ENCODE peak calls at places on chromosomes 2 and 18, in six cellular contexts. I is fibroblast of lung, W is mesenchymal stem cell, G is tibial nerve, R is hepatocyte, A is uterus. Z is an unnamed sample. For H3K4me1, the result is how much of the 10 kb centered on the place peaks cover.

GRCh38 chr2:165691615-165692014 is 102.4 kb downstream of the GALNT3 start:
- DNase-seq in G (no peak), W (peak), I (peak), A (peak), R (peak), Z (peak)

GRCh38 chr18:77052656-77053309 is 79.8 kb downstream of the MBP start:
- DNase-seq in G (no peak), R (no peak), A (no peak), I (no peak), W (no peak), Z (no peak)

GRCh38 chr2:168120730-168121129 is 126.7 kb downstream of the STK39 start:
- DNase-seq in I (peak), R (no peak), W (no peak), G (no peak), A (no peak), Z (no peak)

GRCh38 chr2:230713331-230714121 is 884 bp downstream of the CAB39 start:
- DNase-seq in R (peak), I (peak), A (peak), W (no peak), G (no peak), Z (peak)

GRCh38 chr2:134259571-134259970 is 5.7 kb downstream of the MGAT5 start:
- DNase-seq in R (no peak), W (no peak), A (no peak), I (no peak), G (no peak), Z (no peak)

GRCh38 chr18:33596178-33596854 is 18.3 kb downstream of the ASXL3 start:
- DNase-seq in G (no peak), R (no peak), A (no peak), W (no peak), I (peak), Z (no peak)

GRCh38 chr2:75465317-75465998 is 95.3 kb downstream of the EVA1A start:
- DNase-seq in I (peak), G (no peak), A (no peak), R (peak), W (peak), Z (no peak)

GRCh38 chr2:28564346-28564745 is 68.5 kb downstream of the PLB1 start:
- DNase-seq in R (no peak), G (no peak), W (no peak), A (no peak), I (no peak), Z (no peak)

GRCh38 chr2:149056541-149056940 is 18.0 kb downstream of the LYPD6B start:
- DNase-seq in W (no peak), A (no peak), G (no peak), R (no peak), I (no peak), Z (no peak)

DNA sequence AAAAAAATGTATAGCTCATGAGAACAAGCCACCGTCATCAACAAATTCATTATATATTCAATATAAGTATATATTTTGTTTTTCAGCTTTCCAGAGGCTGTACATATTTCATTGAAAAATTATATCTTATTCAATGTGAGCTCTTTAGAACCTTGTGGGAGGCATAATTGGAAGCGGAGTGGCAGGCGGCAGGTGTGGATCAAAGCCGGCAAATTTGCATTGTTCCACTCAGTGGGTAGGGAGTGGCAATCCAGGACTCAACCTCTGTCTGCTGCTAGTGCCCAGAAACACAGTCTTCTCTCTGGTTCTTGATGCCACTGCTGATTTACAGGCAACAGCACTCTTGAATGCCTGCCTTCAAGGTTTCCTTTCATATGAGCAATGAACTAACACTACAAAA is 46.9 kb downstream of the GCA start:
- DNase-seq in G (no peak), I (no peak), R (no peak), W (no peak), A (no peak), Z (no peak)
- H3K27ac ChIP-seq in G (no peak), I (no peak), R (no peak), W (no peak), A (no peak), Z (no peak)

GRCh38 chr2:157835425-157835824 is 40.7 kb downstream of the ACVR1 start:
- DNase-seq in A (no peak), I (no peak), W (no peak), G (no peak), R (no peak), Z (no peak)
- H3K4me1 ChIP-seq in A (under half), I (under half), W (under half), G (half or more), R (under half), Z (under half)

DNA sequence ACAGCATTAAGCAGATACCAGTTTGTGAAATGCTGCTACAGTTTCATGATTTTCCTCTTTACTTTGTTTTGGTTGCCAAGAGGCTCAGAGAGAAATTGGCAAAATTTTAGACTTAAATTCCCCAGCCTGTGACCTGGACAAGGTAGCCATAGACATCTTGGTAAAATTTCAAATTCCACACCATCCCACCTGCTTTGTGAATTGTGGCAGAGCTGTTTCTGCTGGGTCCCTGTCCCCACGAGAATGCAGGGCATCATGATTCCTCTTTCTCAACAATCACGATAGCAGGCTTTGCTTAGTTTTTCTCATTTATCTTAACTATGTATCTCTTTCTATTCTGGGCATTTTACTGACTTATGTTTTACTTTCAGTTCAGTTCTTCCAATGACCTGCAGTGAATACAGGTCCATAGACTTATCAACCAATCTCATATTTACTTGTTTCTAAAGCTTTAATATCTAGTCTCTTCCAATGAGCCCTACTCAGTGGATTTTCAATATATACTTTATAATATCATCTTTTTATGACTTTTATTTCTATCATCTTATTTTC is 351.6 kb downstream of the SOCS6 start:
- DNase-seq in G (no peak), W (no peak), I (no peak), R (no peak), A (no peak), Z (no peak)
- H3K27ac ChIP-seq in G (no peak), W (no peak), I (no peak), R (no peak), A (no peak), Z (no peak)

DNA sequence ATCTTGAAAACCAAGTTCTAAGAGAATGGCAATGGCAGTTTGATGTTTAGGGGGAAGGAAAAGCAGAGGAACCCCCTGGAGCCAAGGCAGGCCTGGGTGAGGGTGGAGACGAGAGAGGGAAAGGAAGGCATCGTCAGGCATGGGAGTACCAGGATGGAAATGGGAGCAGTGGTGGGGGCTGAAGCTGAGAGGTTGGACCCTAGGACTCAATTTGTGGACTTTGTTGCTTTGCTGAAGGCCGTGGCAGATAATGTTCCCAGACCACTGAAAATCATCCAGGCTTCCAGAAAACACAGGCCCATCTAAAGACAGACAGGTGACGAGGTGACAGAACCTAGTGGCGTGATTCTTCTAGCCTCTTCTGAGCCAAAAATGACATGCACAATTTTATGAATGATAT is 4.9 kb downstream of the NPAS2 start:
- DNase-seq in W (no peak), G (no peak), I (no peak), A (no peak), R (no peak), Z (no peak)
- H3K4me1 ChIP-seq in W (under half), G (under half), I (under half), A (under half), R (under half), Z (under half)

DNA sequence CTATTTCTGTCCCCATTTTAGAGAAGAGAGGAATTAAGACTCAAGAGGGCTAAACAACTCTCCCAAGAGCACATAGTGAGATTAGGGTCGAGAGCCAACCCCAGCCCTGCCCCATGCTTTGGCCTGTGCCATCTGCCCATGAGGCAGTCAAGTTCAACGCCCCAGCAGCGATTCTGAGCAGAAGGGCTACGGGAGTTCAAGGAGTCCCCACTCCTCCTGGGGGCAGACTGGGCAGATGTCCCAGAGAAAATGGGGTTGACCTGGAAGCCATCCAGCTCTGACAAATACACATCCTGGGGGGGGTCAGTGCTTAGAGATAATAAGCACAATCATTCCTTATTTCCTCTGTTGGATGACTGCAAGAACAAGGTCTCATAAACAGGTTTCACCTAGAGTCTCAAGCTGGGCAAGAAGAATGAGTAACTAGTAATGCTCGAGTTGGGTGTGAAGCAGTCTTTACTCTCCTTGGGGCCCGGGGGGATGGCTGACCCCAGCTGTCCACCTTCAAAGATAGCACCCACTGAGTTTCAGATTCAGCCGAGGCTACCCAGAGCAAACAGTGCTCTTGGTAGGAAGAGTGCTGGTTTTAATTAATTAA is 716.4 kb downstream of the RNF144A start:
- DNase-seq in I (no peak), G (no peak), R (peak), W (no peak), A (no peak), Z (no peak)
- H3K27ac ChIP-seq in I (no peak), G (no peak), R (no peak), W (no peak), A (no peak), Z (no peak)

Z was measured in aorta.